ENCODE peak calls at places on chromosome 19, in four cellular contexts. O is HL-60, Q is K562, N is GM12878. Y is an unnamed sample.

GRCh38 chr19:39410620-39411005 is 1.9 kb upstream of the PLEKHG2 start:
- DNase-seq in O (no peak), Q (no peak), N (no peak), Y (no peak)

GRCh38 chr19:1512671-1513491 is at the start of gene ADAMTSL5:
- DNase-seq in O (peak), Q (peak), N (no peak), Y (peak)

GRCh38 chr19:53906211-53907192 is 2.6 kb upstream of the CACNG7 start:
- DNase-seq in O (no peak), Q (peak), N (no peak), Y (peak)

GRCh38 chr19:53365134-53365898 is at the start of gene ZNF525:
- DNase-seq in O (no peak), Q (peak), N (peak), Y (peak)

GRCh38 chr19:56712609-56713008 is 41.1 kb upstream of the ZNF835 start:
- DNase-seq in O (no peak), Q (no peak), N (no peak), Y (no peak)

GRCh38 chr19:12867120-12868099 is 13.8 kb downstream of the DNASE2 start:
- DNase-seq in O (no peak), Q (peak), N (peak), Y (peak)

GRCh38 chr19:33214621-33215020 is 11.0 kb downstream of the SLC7A10 start:
- DNase-seq in O (no peak), Q (no peak), N (no peak), Y (no peak)

GRCh38 chr19:56537442-56537841 is 1.3 kb upstream of the ZFP28 start:
- DNase-seq in O (no peak), Q (no peak), N (no peak), Y (no peak)

GRCh38 chr19:45745606-45746005 is 12.4 kb downstream of the MEIOSIN start:
- DNase-seq in O (no peak), Q (no peak), N (no peak), Y (no peak)

GRCh38 chr19:50607874-50608785 is 31.6 kb downstream of the SYT3 start:
- DNase-seq in O (peak), Q (peak), N (peak), Y (peak)

GRCh38 chr19:35260694-35261304 is 8.0 kb upstream of the USF2 start:
- DNase-seq in O (no peak), Q (no peak), N (no peak), Y (no peak)

GRCh38 chr19:12840091-12841079 is 2.1 kb downstream of the MAST1 start:
- DNase-seq in O (peak), Q (peak), N (no peak), Y (no peak)

GRCh38 chr19:42140125-42140754 is 8.0 kb upstream of the POU2F2 start:
- DNase-seq in O (peak), Q (peak), N (no peak), Y (no peak)

GRCh38 chr19:50980203-50980602 is 3.5 kb downstream of the KLK7 start:
- DNase-seq in O (no peak), Q (no peak), N (no peak), Y (no peak)

GRCh38 chr19:40560092-40560507 is 16.6 kb upstream of the SHKBP1 start:
- DNase-seq in O (no peak), Q (no peak), N (no peak), Y (no peak)

GRCh38 chr19:52007436-52007804 is 591 bp downstream of the ZNF615 start:
- DNase-seq in O (no peak), Q (no peak), N (no peak), Y (no peak)

DNA sequence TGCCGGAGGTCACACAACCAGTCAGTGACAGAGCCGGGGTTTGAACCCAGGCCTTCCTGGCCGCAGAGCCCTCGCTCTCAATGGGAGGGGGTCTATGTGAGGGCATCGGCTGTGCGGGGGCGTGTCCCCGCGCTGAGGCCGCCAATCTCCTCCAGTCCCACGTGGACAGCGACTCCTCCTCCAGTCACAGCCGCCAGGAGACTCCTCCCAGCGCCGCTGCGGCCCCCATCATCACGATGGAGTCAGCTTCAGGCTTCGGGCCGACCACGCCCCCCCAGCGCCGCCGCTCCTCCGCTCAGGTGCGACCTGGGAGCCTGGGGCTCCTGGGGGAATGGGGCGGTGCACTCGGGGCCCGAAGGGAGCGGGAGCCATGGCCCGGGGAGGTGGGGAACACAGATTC is 6.0 kb downstream of the SPRED3 start:
- DNase-seq in O (no peak), Q (no peak), N (no peak), Y (no peak)
- TF ChIP-seq POLR2AphosphoS5 in O (no peak), Q (no peak), N (no peak), Y (no peak)

GRCh38 chr19:2567580-2567979 is 91.7 kb downstream of the GADD45B start:
- DNase-seq in O (peak), Q (no peak), N (no peak), Y (no peak)
- TF ChIP-seq SPI1 in O (no peak), Q (no peak), N (no peak), Y (no peak)

DNA sequence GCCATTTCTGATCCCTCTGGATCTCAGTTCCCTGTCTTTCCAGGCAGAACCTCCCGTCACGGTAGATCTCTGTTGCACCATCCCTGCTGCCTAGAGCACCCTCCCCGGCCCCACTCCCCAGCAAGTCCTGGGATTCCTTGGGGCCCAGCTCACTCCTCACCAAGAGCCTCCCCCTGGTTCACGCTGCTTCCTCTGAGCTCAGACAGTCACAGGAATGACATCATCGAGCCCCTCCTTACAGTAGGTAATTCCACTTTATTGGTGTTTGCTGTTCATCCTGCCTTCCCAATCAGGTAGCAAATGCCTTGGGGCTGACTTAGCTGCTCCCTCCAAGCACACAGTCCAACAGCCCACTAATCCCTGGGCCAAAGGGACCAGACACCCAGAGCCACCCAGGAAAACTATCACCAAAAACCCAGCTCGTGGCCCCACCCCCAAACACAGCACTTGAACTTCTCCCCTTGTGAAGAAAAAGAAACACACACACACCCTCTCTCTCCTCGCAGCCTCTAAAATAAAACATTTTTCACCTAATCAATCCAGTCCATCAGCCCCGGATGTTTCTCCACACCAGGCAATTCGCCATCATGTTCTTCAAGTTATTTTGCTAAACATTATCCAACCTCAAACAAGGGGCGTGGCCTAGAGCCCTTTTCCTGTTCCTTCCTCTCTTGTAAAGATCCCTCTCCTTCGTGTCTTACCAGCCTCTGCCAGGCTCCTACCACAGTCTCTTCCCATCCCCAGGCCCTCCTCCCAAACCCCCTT is 2.5 kb downstream of the NAPA start:
- DNase-seq in O (no peak), Q (no peak), N (no peak), Y (no peak)
- TF ChIP-seq POLR2AphosphoS5 in O (no peak), Q (no peak), N (no peak), Y (no peak)

DNA sequence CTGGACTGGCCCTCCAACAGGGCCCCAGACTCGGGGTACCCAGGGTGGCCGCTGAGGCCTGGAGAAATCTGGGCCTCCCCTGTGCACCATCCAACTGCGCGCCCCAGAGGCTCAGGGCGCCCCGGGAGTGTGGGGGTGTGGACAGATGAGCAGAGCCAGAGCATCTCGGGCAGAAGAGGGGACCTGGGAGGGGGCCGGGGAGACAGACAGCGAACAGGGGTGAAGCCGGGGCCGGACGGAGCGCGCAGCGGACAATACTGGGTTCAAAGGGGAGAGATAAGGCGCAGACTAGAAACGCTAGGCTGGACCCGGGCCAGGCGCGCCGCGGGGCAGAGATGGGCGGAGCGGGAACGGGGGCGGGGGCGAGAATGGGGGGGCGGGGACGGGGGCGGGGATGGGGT is 460 bp upstream of the CERS4 start:
- DNase-seq in O (no peak), Q (no peak), N (no peak), Y (no peak)
- TF ChIP-seq SPI1 in O (no peak), Q (no peak), N (no peak), Y (no peak)

DNA sequence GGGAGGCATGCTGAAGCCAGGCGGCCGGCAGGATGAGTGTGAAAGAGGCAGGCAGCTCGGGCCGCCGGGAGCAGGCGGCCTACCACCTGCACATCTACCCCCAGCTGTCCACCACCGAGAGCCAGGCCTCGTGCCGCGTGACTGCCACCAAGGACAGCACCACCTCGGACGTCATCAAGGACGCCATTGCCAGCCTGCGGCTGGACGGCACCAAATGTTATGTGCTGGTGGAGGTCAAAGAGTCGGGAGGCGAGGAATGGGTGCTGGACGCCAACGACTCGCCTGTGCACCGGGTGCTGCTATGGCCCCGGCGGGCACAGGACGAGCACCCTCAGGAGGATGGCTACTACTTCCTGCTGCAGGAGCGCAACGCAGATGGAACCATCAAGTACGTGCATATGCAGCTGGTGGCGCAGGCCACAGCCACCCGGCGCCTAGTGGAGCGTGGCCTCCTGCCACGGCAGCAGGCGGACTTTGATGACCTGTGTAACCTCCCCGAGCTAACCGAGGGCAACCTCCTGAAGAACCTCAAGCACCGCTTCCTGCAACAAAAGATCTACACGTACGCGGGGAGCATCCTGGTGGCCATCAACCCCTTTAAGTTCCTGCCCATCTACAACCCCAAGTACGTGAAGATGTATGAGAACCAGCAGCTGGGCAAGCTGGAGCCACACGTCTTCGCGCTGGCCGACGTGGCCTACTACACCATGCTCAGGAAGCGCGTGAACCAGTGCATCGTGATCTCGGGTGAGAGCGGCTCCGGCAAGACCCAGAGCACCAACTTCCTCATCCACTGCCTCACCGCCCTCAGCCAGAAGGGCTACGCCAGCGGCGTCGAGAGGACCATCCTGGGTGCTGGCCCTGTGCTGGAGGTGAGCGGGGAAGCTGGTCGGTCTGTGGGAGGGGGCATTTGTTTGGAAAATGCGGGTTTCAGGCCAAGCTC is 26.4 kb downstream of the MYO9B start:
- DNase-seq in O (no peak), Q (no peak), N (no peak), Y (no peak)
- TF ChIP-seq POLR2AphosphoS5 in O (no peak), Q (no peak), N (no peak), Y (no peak)

GRCh38 chr19:18672606-18673337 is 10.7 kb upstream of the CRTC1 start:
- DNase-seq in O (no peak), Q (no peak), N (no peak), Y (no peak)
- TF ChIP-seq SPI1 in O (no peak), Q (no peak), N (no peak), Y (no peak)

DNA sequence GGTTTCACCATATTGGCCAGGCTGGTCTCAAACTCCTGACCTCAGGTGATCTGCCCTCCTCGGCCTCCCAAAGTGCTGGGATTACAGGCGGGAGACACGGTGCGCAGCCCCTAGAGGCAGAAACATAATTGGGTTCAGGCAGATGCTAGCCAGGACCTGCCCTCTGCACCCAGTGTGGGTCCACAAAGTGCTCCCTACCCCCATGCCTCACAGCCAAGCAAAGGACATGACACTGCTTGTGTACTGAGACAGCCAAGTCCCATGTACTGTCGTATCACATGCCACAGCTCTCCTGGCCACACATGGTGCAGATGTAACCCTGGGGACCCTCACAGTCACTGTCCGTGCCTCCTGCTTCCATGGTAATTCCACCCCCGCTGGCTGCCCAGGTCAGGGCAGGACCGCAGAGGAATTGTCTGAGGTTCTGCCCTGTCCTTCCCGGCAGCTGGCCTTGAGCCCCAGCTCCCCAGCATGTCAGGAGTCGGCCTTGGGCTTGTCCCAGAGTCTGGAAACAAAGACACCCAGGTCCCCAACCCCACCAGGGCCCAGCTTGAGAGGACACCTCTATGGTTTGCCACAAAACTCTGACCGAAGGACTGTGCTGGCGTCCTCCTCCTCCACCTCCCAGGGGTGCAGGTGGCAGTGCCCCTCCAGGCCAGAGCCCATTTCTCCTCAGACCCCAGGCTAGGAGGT is 7.6 kb downstream of the PRR36 start:
- DNase-seq in O (no peak), Q (no peak), N (no peak), Y (no peak)
- TF ChIP-seq POLR2AphosphoS5 in O (no peak), Q (no peak), N (no peak), Y (no peak)

Y was measured in GM12891.